ENCODE peak calls at places on chromosomes 4 and X, in four cellular contexts. A is iPS-NIHi11, D is cardiac muscle cell, C is fibroblast of mammary gland. Q is an unnamed sample.

GRCh38 chr4:24322517-24322916 is 261.8 kb downstream of the DHX15 start:
- DNase-seq in A (no peak), D (no peak), C (peak), Q (no peak)

GRCh38 chr4:121379276-121379675 is 1.5 kb downstream of the QRFPR start:
- DNase-seq in A (no peak), D (no peak), C (no peak), Q (no peak)

GRCh38 chr4:143356493-143356892 is 19.8 kb downstream of the GAB1 start:
- DNase-seq in A (no peak), D (no peak), C (no peak), Q (no peak)

GRCh38 chr4:125758438-125758837 is 443.7 kb downstream of the FAT4 start:
- DNase-seq in A (no peak), D (no peak), C (no peak), Q (no peak)

GRCh38 chrX:110251961-110252360 is 65.9 kb downstream of the AMMECR1 start:
- DNase-seq in A (no peak), D (no peak), C (no peak), Q (no peak)

GRCh38 chr4:139666735-139667266 is 1.2 kb downstream of the MGST2 start:
- DNase-seq in A (peak), D (peak), C (peak), Q (no peak)

GRCh38 chr4:14345356-14345775 is 656.9 kb upstream of the CPEB2 start:
- DNase-seq in A (no peak), D (no peak), C (peak), Q (no peak)

GRCh38 chrX:75596178-75596577 is 73.3 kb upstream of the ZDHHC15 start:
- DNase-seq in A (no peak), D (no peak), C (no peak), Q (no peak)

GRCh38 chr4:114178392-114178791 is 198.9 kb upstream of the ARSJ start:
- DNase-seq in A (no peak), D (no peak), C (no peak), Q (no peak)

GRCh38 chrX:104310084-104310483 is 55.4 kb upstream of the ESX1 start:
- DNase-seq in A (no peak), D (no peak), C (peak), Q (no peak)

GRCh38 chrX:136528645-136529315 is 3.2 kb upstream of the VGLL1 start:
- DNase-seq in A (peak), D (no peak), C (peak), Q (no peak)

GRCh38 chr4:124144302-124144701 is 568.2 kb downstream of the ANKRD50 start:
- DNase-seq in A (peak), D (no peak), C (peak), Q (no peak)

GRCh38 chrX:150370589-150371312 is 7.6 kb downstream of the MAMLD1 start:
- DNase-seq in A (no peak), D (no peak), C (no peak), Q (no peak)

GRCh38 chr4:165944900-165945299 is 71.9 kb downstream of the TLL1 start:
- DNase-seq in A (no peak), D (no peak), C (no peak), Q (no peak)

GRCh38 chrX:133838761-133839676 is 146.4 kb downstream of the GPC3 start:
- DNase-seq in A (peak), D (peak), C (peak), Q (no peak)

GRCh38 chrX:136866337-136867095 is 14.0 kb downstream of the RBMX start:
- DNase-seq in A (no peak), D (no peak), C (peak), Q (no peak)

GRCh38 chr4:80069837-80070788 is 2.9 kb downstream of the ANTXR2 start:
- DNase-seq in A (no peak), D (no peak), C (peak), Q (no peak)

GRCh38 chrX:66013195-66013816 is 26.6 kb downstream of the VSIG4 start:
- DNase-seq in A (no peak), D (no peak), C (no peak), Q (no peak)

GRCh38 chrX:31603411-31604120 is 531.7 kb upstream of the FTHL17 start:
- DNase-seq in A (no peak), D (no peak), C (peak), Q (no peak)

GRCh38 chrX:151779258-151779657 is 44.7 kb downstream of the CNGA2 start:
- DNase-seq in A (no peak), D (no peak), C (no peak), Q (no peak)

GRCh38 chr4:150583287-150584197 is 1.6 kb downstream of the MAB21L2 start:
- DNase-seq in A (no peak), D (peak), C (no peak), Q (no peak)

Q was measured in stimulated activated naive CD4-positive, alpha-beta T cell treated with Interleukin-2 at 50 U/mL for 16 hours.